ENCODE peak calls at places on chromosomes 12 and 14, in six cellular contexts. One of them, this sample, is unnamed.
A peak's percentile ranks its signal among the peaks of the same experiment; 100 is the strongest.

GRCh38 chr14:102517412-102518062 is 8.0 kb upstream of the ANKRD9 start:
- DNase-seq in SK-N-SH: no peak
- DNase-seq in K562: no peak
- DNase-seq in HCT116: no peak
- DNase-seq in HepG2: no peak
- DNase-seq in H1: peak; percentile 74
- DNase-seq in this sample: no peak

GRCh38 chr12:45220366-45220931 is 4.6 kb downstream of the ANO6 start:
- DNase-seq in SK-N-SH: no peak
- DNase-seq in K562: no peak
- DNase-seq in HCT116: no peak
- DNase-seq in HepG2: no peak
- DNase-seq in H1: no peak
- DNase-seq in this sample: no peak

GRCh38 chr12:45850302-45850701 is 120.8 kb downstream of the ARID2 start:
- DNase-seq in SK-N-SH: no peak
- DNase-seq in K562: no peak
- DNase-seq in HCT116: no peak
- DNase-seq in HepG2: no peak
- DNase-seq in H1: no peak
- DNase-seq in this sample: no peak

GRCh38 chr12:4685317-4685716 is 34.9 kb upstream of the GALNT8 start:
- DNase-seq in SK-N-SH: no peak
- DNase-seq in K562: no peak
- DNase-seq in HCT116: no peak
- DNase-seq in HepG2: no peak
- DNase-seq in H1: no peak
- DNase-seq in this sample: no peak

GRCh38 chr12:119803391-119803791 is 73.7 kb downstream of the CIT start:
- DNase-seq in SK-N-SH: peak; percentile 41
- DNase-seq in K562: no peak
- DNase-seq in HCT116: no peak
- DNase-seq in HepG2: no peak
- DNase-seq in H1: peak; percentile 62
- DNase-seq in this sample: no peak

GRCh38 chr12:15534322-15534721 is 212.0 kb downstream of the PTPRO start:
- DNase-seq in SK-N-SH: no peak
- DNase-seq in K562: no peak
- DNase-seq in HCT116: no peak
- DNase-seq in HepG2: no peak
- DNase-seq in H1: no peak
- DNase-seq in this sample: peak; percentile 15

GRCh38 chr14:23285530-23286019 is 357 bp downstream of the HOMEZ start:
- DNase-seq in SK-N-SH: no peak
- DNase-seq in K562: no peak
- DNase-seq in HCT116: no peak
- DNase-seq in HepG2: no peak
- DNase-seq in H1: no peak
- DNase-seq in this sample: no peak

GRCh38 chr12:125983094-125983783 is 918.0 kb downstream of the AACS start:
- DNase-seq in SK-N-SH: peak; percentile 77
- DNase-seq in K562: peak; percentile 12
- DNase-seq in HCT116: no peak
- DNase-seq in HepG2: peak; percentile 61
- DNase-seq in H1: peak; percentile 94
- DNase-seq in this sample: peak; percentile 95

GRCh38 chr12:47900480-47901129 is 4.2 kb downstream of the VDR start:
- DNase-seq in SK-N-SH: no peak
- DNase-seq in K562: no peak
- DNase-seq in HCT116: peak; percentile 29
- DNase-seq in HepG2: peak; percentile 86
- DNase-seq in H1: no peak
- DNase-seq in this sample: peak; percentile 50

GRCh38 chr12:115504241-115504941 is 773.1 kb downstream of the MED13L start:
- DNase-seq in SK-N-SH: no peak
- DNase-seq in K562: no peak
- DNase-seq in HCT116: no peak
- DNase-seq in HepG2: no peak
- DNase-seq in H1: no peak
- DNase-seq in this sample: no peak

GRCh38 chr12:21169878-21170472 is 39.0 kb downstream of the SLCO1B1 start:
- DNase-seq in SK-N-SH: peak; percentile 33
- DNase-seq in K562: peak; percentile 16
- DNase-seq in HCT116: peak; percentile 37
- DNase-seq in HepG2: peak; percentile 37
- DNase-seq in H1: peak; percentile 89
- DNase-seq in this sample: peak; percentile 61

GRCh38 chr14:73612339-73613045 is at the start of gene ACOT6:
- DNase-seq in SK-N-SH: peak; percentile 90
- DNase-seq in K562: peak; percentile 53
- DNase-seq in HCT116: peak; percentile 19
- DNase-seq in HepG2: peak; percentile 79
- DNase-seq in H1: peak; percentile 89
- DNase-seq in this sample: peak; percentile 91

GRCh38 chr12:2876431-2877046 is 435 bp downstream of the FOXM1 start:
- DNase-seq in SK-N-SH: no peak
- DNase-seq in K562: peak; percentile 40
- DNase-seq in HCT116: no peak
- DNase-seq in HepG2: no peak
- DNase-seq in H1: no peak
- DNase-seq in this sample: peak; percentile 31

GRCh38 chr14:56995010-56995409 is 184.7 kb upstream of the OTX2 start:
- DNase-seq in SK-N-SH: no peak
- DNase-seq in K562: no peak
- DNase-seq in HCT116: no peak
- DNase-seq in HepG2: peak; percentile 1
- DNase-seq in H1: no peak
- DNase-seq in this sample: no peak

GRCh38 chr14:21891921-21892320 is 218.3 kb upstream of the OR4E1 start:
- DNase-seq in SK-N-SH: no peak
- DNase-seq in K562: no peak
- DNase-seq in HCT116: no peak
- DNase-seq in HepG2: no peak
- DNase-seq in H1: no peak
- DNase-seq in this sample: no peak

GRCh38 chr12:113861708-113862312 is 104.3 kb downstream of the RBM19 start:
- DNase-seq in SK-N-SH: no peak
- DNase-seq in K562: no peak
- DNase-seq in HCT116: no peak
- DNase-seq in HepG2: no peak
- DNase-seq in H1: no peak
- DNase-seq in this sample: no peak

DNA sequence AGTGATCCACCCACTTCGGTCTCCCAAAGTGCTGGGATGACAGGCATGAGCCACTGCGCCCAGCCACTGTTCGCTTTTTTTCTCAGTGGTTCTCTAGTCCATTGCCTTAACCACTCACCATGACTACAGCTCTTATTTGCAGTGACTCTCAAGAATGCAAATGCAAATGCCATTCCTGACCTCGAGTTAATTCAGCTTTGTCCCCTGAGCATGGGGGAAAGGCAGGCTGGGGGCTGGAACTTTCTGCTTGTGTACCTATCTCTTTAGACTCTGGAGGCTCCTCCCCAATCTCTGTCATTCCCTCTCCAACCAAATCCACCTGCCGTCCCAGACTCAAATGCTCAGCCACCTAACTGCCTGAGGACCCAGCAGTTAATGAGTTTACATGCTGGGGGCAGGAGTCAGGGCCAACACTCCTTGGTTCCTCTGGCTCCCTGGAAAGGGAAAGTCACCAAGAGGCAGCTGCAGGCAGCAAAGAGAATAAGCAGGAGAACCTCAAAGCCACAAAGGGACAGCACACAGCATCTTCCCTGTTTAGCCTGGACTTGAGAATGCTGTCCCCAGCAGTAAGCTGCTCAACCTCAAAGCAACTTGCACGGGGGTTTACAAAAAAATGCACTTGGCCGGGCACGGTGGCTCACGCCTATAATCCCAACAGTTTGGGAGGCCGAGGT is 5.3 kb upstream of the HNF1A start:
- DNase-seq in SK-N-SH: no peak
- DNase-seq in K562: no peak
- DNase-seq in HCT116: no peak
- DNase-seq in HepG2: peak; percentile 90
- DNase-seq in H1: no peak
- DNase-seq in this sample: peak; percentile 87
- TF ChIP-seq JUND in SK-N-SH: no peak
- TF ChIP-seq JUND in K562: no peak
- TF ChIP-seq JUND in HCT116: no peak
- TF ChIP-seq JUND in HepG2: no peak
- TF ChIP-seq JUND in H1: no peak
- TF ChIP-seq JUND in this sample: no peak

GRCh38 chr12:80140005-80140404 is 40.7 kb downstream of the OTOGL start:
- DNase-seq in SK-N-SH: no peak
- DNase-seq in K562: no peak
- DNase-seq in HCT116: no peak
- DNase-seq in HepG2: no peak
- DNase-seq in H1: no peak
- DNase-seq in this sample: no peak

DNA sequence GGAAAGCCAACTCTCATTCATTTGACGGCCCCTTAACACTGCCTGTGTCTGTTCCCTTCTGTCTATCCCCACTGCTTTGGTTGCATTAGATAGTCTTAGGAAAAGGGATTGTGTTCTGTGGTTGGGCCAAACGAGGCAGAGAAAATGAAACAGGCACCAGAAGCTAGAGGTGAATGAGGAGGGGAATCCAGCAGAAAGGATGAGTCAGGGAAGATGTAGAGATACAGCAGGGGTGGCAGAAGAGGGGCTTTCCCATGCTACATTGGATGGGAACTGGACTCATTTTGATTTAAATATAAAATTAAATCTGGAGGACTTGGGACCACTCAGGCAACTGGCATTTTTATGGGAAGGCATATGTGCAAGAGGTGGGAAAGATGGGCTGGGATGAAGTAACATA is 43.3 kb downstream of the OTOGL start:
- DNase-seq in SK-N-SH: no peak
- DNase-seq in K562: no peak
- DNase-seq in HCT116: no peak
- DNase-seq in HepG2: no peak
- DNase-seq in H1: no peak
- DNase-seq in this sample: no peak
- TF ChIP-seq JUND in SK-N-SH: no peak
- TF ChIP-seq JUND in K562: no peak
- TF ChIP-seq JUND in HCT116: no peak
- TF ChIP-seq JUND in HepG2: no peak
- TF ChIP-seq JUND in H1: no peak
- TF ChIP-seq JUND in this sample: no peak

GRCh38 chr14:68627868-68628604 is 164.8 kb downstream of the ZFP36L1 start:
- DNase-seq in SK-N-SH: no peak
- DNase-seq in K562: no peak
- DNase-seq in HCT116: peak; percentile 29
- DNase-seq in HepG2: no peak
- DNase-seq in H1: peak; percentile 91
- DNase-seq in this sample: peak; percentile 88

GRCh38 chr14:68625366-68626090 is 167.3 kb downstream of the ZFP36L1 start:
- DNase-seq in SK-N-SH: no peak
- DNase-seq in K562: no peak
- DNase-seq in HCT116: no peak
- DNase-seq in HepG2: no peak
- DNase-seq in H1: peak; percentile 14
- DNase-seq in this sample: no peak

GRCh38 chr14:68626386-68626785 is 166.5 kb downstream of the ZFP36L1 start:
- DNase-seq in SK-N-SH: no peak
- DNase-seq in K562: no peak
- DNase-seq in HCT116: no peak
- DNase-seq in HepG2: no peak
- DNase-seq in H1: peak; percentile 23
- DNase-seq in this sample: no peak

GRCh38 chr14:68628605-68629310 is 164.1 kb downstream of the ZFP36L1 start:
- DNase-seq in SK-N-SH: no peak
- DNase-seq in K562: no peak
- DNase-seq in HCT116: no peak
- DNase-seq in HepG2: peak; percentile 19
- DNase-seq in H1: peak; percentile 73
- DNase-seq in this sample: peak; percentile 92

DNA sequence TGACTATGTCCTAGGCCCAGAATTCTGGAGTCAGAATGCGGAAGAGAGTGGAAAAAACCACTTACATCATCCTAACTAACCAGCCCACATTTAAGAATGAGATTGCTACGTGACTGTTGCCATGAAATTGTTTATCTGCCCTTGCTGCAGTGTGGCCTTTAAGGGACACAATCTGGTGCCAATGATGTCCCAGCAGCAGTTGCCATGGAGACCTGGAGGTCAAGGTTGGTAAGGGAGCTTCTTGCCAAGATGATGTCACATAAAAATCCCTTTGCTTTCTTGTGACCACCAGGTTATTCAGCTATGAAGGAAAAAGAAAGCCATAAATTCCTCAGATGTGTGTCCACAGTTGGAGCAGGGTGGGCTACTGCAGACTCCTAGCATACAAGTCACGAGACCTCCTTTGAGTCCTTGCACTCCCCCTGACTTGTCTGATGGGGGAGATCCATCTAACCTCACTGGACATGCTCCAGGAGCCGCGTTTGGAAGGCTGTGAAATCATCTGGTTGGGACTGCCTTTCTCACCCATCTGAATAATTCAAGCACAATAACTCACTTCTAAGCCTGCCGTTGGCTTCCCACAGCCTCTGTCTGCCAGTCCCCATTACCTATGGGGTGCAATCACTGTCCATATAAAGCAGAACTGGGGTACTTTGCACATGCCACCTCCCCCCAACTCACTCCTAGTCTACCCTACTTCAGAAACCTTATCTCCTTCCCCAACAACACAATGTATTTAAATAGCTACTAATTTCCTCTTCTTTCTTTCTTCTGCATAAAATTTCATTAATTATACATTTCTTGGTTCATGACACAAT is 165.6 kb downstream of the ZFP36L1 start:
- DNase-seq in SK-N-SH: no peak
- DNase-seq in K562: no peak
- DNase-seq in HCT116: no peak
- DNase-seq in HepG2: peak; percentile 56
- DNase-seq in H1: peak; percentile 32
- DNase-seq in this sample: no peak
- TF ChIP-seq JUND in SK-N-SH: no peak
- TF ChIP-seq JUND in K562: no peak
- TF ChIP-seq JUND in HCT116: no peak
- TF ChIP-seq JUND in HepG2: no peak
- TF ChIP-seq JUND in H1: no peak
- TF ChIP-seq JUND in this sample: no peak

DNA sequence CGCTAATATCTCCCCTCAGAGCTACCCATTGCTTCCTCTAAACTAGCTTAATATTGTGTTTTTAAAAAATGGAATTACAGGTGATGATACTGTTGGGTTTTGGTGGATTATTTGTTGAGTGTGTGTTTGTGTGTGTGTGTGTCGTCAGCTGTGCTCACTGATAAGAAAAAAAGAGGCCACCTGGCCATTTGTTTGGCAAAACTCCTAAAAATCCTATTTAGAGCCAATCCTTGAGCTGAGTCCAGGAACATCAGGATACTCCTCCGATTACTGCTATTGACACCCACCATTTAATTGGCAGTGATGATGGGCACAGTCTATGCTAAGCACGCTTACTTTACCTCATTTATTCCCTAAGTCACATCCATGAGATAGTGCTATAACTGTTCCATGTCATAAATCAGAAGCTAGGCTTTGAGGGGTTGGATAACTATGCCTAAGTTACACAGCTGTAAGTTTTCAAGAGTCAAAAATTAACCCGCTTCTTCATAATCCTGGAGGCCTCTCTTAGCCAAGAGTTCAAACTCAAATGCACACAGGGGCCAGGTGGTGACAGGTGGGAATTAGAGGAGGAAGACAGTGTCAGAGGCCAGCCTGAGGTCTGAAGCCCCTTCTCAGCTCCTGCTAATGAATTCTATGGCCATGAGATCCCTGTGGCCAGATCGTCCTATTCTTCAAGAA is 1026.6 kb upstream of the TMEM132C start:
- DNase-seq in SK-N-SH: no peak
- DNase-seq in K562: no peak
- DNase-seq in HCT116: no peak
- DNase-seq in HepG2: no peak
- DNase-seq in H1: no peak
- DNase-seq in this sample: no peak
- TF ChIP-seq JUND in SK-N-SH: no peak
- TF ChIP-seq JUND in K562: no peak
- TF ChIP-seq JUND in HCT116: no peak
- TF ChIP-seq JUND in HepG2: no peak
- TF ChIP-seq JUND in H1: no peak
- TF ChIP-seq JUND in this sample: no peak